ENCODE peak calls at places on chromosomes 2 and 18, in ten cellular contexts. M is AG04449; F is lung; V is Caco-2; W is cardiac fibroblast; O is uterus; G is CD8-positive, alpha-beta T cell; J is DND-41; D is fibroblast of mammary gland; Q is fibroblast of the aortic adventitia. A is an unnamed sample.

GRCh38 chr18:8536226-8536625 is 73.0 kb upstream of the RAB12 start:
- DNase-seq in G (no peak), M (no peak), V (no peak), D (no peak), F (no peak), J (no peak), Q (no peak), O (no peak), W (no peak), A (no peak)

GRCh38 chr2:33210626-33211025 is 263.9 kb downstream of the LTBP1 start:
- DNase-seq in J (no peak), Q (peak; percentile 98), D (peak; percentile 99), F (peak; percentile 44), O (peak; percentile 54), G (no peak), W (peak; percentile 94), V (no peak), M (peak; percentile 96), A (peak; percentile 75)

GRCh38 chr2:38174646-38175096 is 98.7 kb upstream of the CYP1B1 start:
- DNase-seq in F (peak; percentile 57), J (no peak), M (peak; percentile 98), D (peak; percentile 99), Q (peak; percentile 99), W (peak; percentile 96), V (no peak), O (no peak), G (no peak), A (no peak)

GRCh38 chr2:109063326-109063670 is 65.7 kb upstream of the SH3RF3 start:
- DNase-seq in D (no peak), G (no peak), F (no peak), Q (no peak), M (no peak), W (no peak), O (no peak), J (peak; percentile 54), V (peak; percentile 18), A (no peak)

GRCh38 chr2:138602166-138602460 is 100.5 kb downstream of the SPOPL start:
- DNase-seq in D (no peak), W (no peak), V (no peak), F (no peak), O (no peak), J (no peak), Q (no peak), M (no peak), G (no peak), A (no peak)

GRCh38 chr2:99104006-99104405 is 37.5 kb upstream of the C2orf15 start:
- DNase-seq in J (no peak), M (no peak), D (no peak), V (no peak), W (no peak), Q (no peak), G (no peak), O (no peak), F (no peak), A (no peak)

GRCh38 chr2:46984642-46985476 is 69.3 kb upstream of the MCFD2 start:
- DNase-seq in F (peak; percentile 81), V (no peak), G (no peak), W (peak; percentile 95), Q (peak; percentile 96), D (peak; percentile 97), M (peak; percentile 86), J (peak; percentile 54), O (peak; percentile 76), A (peak; percentile 92)

GRCh38 chr2:7707723-7708122 is 790.5 kb downstream of the RNF144A start:
- DNase-seq in D (peak; percentile 72), W (no peak), F (no peak), O (no peak), M (no peak), G (no peak), V (no peak), J (no peak), Q (peak; percentile 40), A (no peak)

GRCh38 chr2:141311430-141311829 is 819.4 kb downstream of the LRP1B start:
- DNase-seq in O (no peak), M (no peak), Q (no peak), F (no peak), G (no peak), D (no peak), J (no peak), W (no peak), V (no peak), A (no peak)

GRCh38 chr2:208783184-208783583 is 376.6 kb downstream of the PTH2R start:
- DNase-seq in G (no peak), O (no peak), M (no peak), V (peak; percentile 6), Q (no peak), J (no peak), D (no peak), F (no peak), W (no peak), A (no peak)

DNA sequence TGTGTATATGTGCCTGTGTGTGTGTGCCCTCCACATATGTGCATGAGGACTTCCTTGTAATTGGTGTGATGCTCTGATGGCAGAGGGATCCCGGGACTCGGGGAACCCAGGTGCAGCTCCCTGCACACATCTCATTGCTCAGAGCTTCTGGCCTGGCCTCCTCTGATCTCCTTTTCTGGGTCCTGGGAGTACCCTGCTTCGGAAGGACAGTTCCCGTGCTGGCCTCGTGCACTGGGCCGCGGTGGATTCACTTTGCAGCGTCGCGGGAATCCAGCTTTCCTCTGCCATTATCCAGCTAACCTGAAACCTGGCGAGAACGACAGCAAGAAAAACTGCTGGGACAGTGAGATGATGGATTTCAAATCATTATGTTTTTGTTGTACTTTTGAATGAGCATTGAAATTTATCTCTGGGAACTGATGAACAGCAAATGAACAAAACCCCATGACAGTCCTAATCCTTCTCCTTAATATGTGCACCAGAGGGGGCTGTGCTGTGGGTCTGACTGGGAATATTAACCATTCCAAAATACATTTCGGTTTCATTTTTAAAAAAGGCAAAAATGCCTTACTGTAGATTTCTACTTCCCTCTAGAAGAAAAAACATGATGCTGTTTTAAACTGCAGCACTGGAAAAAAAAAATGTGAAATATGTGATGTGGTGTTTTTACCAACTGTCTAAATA is 78.2 kb downstream of the PTGR3 start:
- DNase-seq in D (peak; percentile 25), Q (peak; percentile 35), W (peak; percentile 18), J (no peak), G (no peak), M (no peak), V (no peak), O (no peak), F (no peak), A (no peak)
- TF ChIP-seq CTCF in D (peak; percentile 40), Q (peak; percentile 46), W (no peak), J (peak; percentile 4), G (no peak), M (peak; percentile 18), V (no peak), O (no peak), F (no peak), A (no peak)

GRCh38 chr18:46098616-46098933 is 479 bp upstream of the ATP5F1A start:
- DNase-seq in F (no peak), W (no peak), J (no peak), D (no peak), M (no peak), Q (no peak), G (no peak), V (no peak), O (no peak), A (no peak)
- H3K4me3 ChIP-seq in F (no peak overlapping the region), W (peak overlapping the region; percentile 85), J (peak overlapping the region; percentile 68), D (peak overlapping the region; percentile 96), M (peak overlapping the region; percentile 97), Q (peak overlapping the region; percentile 54), G (peak overlapping the region; percentile 60), V (peak overlapping the region; percentile 58), O (peak overlapping the region; percentile 95), A (peak overlapping the region; percentile 82)

GRCh38 chr2:219998714-219999227 is 371.3 kb downstream of the SLC4A3 start:
- DNase-seq in V (no peak), Q (no peak), O (no peak), W (no peak), M (no peak), D (no peak), G (no peak), J (no peak), F (no peak), A (no peak)

GRCh38 chr2:219996366-219996765 is 368.9 kb downstream of the SLC4A3 start:
- DNase-seq in F (no peak), Q (no peak), D (no peak), J (no peak), O (no peak), G (no peak), V (no peak), W (no peak), M (no peak), A (no peak)

GRCh38 chr2:219997341-219997851 is 370.0 kb downstream of the SLC4A3 start:
- DNase-seq in Q (peak; percentile 87), F (no peak), J (peak; percentile 27), V (peak; percentile 29), M (no peak), W (peak; percentile 42), D (peak; percentile 52), G (no peak), O (peak; percentile 49), A (no peak)

GRCh38 chr2:220000080-220000479 is 372.6 kb downstream of the SLC4A3 start:
- DNase-seq in O (no peak), V (no peak), D (no peak), J (no peak), W (peak; percentile 24), F (no peak), M (no peak), Q (no peak), G (no peak), A (no peak)

GRCh38 chr2:219998099-219998498 is 370.7 kb downstream of the SLC4A3 start:
- DNase-seq in M (no peak), G (no peak), Q (no peak), O (no peak), F (no peak), J (no peak), W (no peak), D (peak; percentile 57), V (peak; percentile 4), A (no peak)
- TF ChIP-seq CTCF in M (peak; percentile 57), G (no peak), Q (peak; percentile 16), O (no peak), F (no peak), J (no peak), W (no peak), D (peak; percentile 38), V (no peak), A (peak; percentile 23)

GRCh38 chr2:30772021-30772705 is 35.1 kb downstream of the CAPN13 start:
- DNase-seq in D (no peak), V (no peak), G (no peak), F (no peak), Q (no peak), M (no peak), J (no peak), O (no peak), W (no peak), A (no peak)

GRCh38 chr2:30776831-30777652 is 30.2 kb downstream of the CAPN13 start:
- DNase-seq in F (peak; percentile 28), M (no peak), D (no peak), V (no peak), O (no peak), J (no peak), G (no peak), Q (no peak), W (no peak), A (no peak)

GRCh38 chr2:30778611-30779010 is 28.6 kb downstream of the CAPN13 start:
- DNase-seq in O (no peak), Q (no peak), V (no peak), J (no peak), F (peak; percentile 19), D (no peak), G (no peak), W (no peak), M (no peak), A (no peak)

GRCh38 chr2:30777662-30778505 is 29.4 kb downstream of the CAPN13 start:
- DNase-seq in W (no peak), J (no peak), V (no peak), F (no peak), M (no peak), D (no peak), O (no peak), Q (no peak), G (no peak), A (no peak)

GRCh38 chr2:30775833-30776232 is 31.4 kb downstream of the CAPN13 start:
- DNase-seq in G (no peak), W (peak; percentile 1), M (no peak), V (peak; percentile 14), J (no peak), F (peak; percentile 11), Q (no peak), O (no peak), D (no peak), A (no peak)
- H3K4me3 ChIP-seq in G (no peak overlapping the region), W (no peak overlapping the region), M (no peak overlapping the region), V (no peak overlapping the region), J (no peak overlapping the region), F (no peak overlapping the region), Q (no peak overlapping the region), O (no peak overlapping the region), D (no peak overlapping the region), A (no peak overlapping the region)

A was measured in HFF-Myc.